ENCODE peak calls at places on chromosomes 11 and 22, in ten cellular contexts. H, N, J, C, D, I, L, V, Q and A are unnamed samples.

GRCh38 chr11:59556883-59557205 is 45.5 kb downstream of the OR4D9 start:
- DNase-seq in V (no peak), D (no peak), L (no peak), I (no peak), N (no peak), J (no peak), Q (no peak), H (no peak), C (no peak), A (no peak)

GRCh38 chr22:22682807-22683667 is 38.6 kb downstream of the GGTLC2 start:
- DNase-seq in N (no peak), Q (no peak), C (no peak), J (no peak), V (no peak), H (peak), D (no peak), I (no peak), L (no peak), A (no peak)

GRCh38 chr11:134132808-134133207 is 63.9 kb downstream of the JAM3 start:
- DNase-seq in C (no peak), V (no peak), D (no peak), H (no peak), Q (no peak), I (no peak), N (no peak), J (no peak), L (no peak), A (no peak)

GRCh38 chr22:45452565-45453449 is 39.3 kb downstream of the RIBC2 start:
- DNase-seq in I (no peak), J (no peak), Q (no peak), N (no peak), V (no peak), C (no peak), D (no peak), L (peak), H (peak), A (no peak)

GRCh38 chr11:116719102-116719501 is 53.7 kb downstream of the BUD13 start:
- DNase-seq in J (no peak), D (no peak), N (no peak), L (no peak), H (no peak), I (no peak), V (no peak), C (no peak), Q (no peak), A (no peak)

GRCh38 chr11:29161216-29161615 is 855.6 kb downstream of the KCNA4 start:
- DNase-seq in V (no peak), L (no peak), Q (no peak), H (peak), D (no peak), J (no peak), I (no peak), C (no peak), N (no peak), A (no peak)

GRCh38 chr11:110903830-110904229 is 191.6 kb upstream of the ARHGAP20 start:
- DNase-seq in C (no peak), L (peak), I (no peak), H (no peak), V (no peak), D (no peak), Q (no peak), N (no peak), J (no peak), A (no peak)

GRCh38 chr11:45096636-45097035 is 49.8 kb upstream of the PRDM11 start:
- DNase-seq in L (no peak), C (no peak), J (no peak), Q (no peak), D (no peak), I (no peak), N (no peak), H (no peak), V (no peak), A (no peak)

GRCh38 chr11:112213753-112214152 is 12.5 kb upstream of the PTS start:
- DNase-seq in H (peak), C (no peak), V (no peak), D (no peak), L (no peak), Q (no peak), N (no peak), I (no peak), J (no peak), A (no peak)

GRCh38 chr22:41940853-41941765 is 5.8 kb downstream of the CENPM start:
- DNase-seq in N (peak), Q (peak), H (peak), C (peak), I (peak), L (peak), V (peak), D (peak), J (peak), A (peak)

GRCh38 chr11:94730153-94730552 is 38.0 kb upstream of the AMOTL1 start:
- DNase-seq in H (no peak), C (no peak), I (no peak), L (no peak), N (no peak), D (no peak), V (no peak), Q (no peak), J (no peak), A (no peak)

GRCh38 chr22:39466228-39467006 is 9.6 kb downstream of the MGAT3 start:
- DNase-seq in N (no peak), H (no peak), I (no peak), C (no peak), J (no peak), V (no peak), L (no peak), D (no peak), Q (no peak), A (no peak)

GRCh38 chr22:39462443-39463147 is 5.8 kb downstream of the MGAT3 start:
- DNase-seq in J (peak), L (no peak), C (peak), I (no peak), V (no peak), H (no peak), D (no peak), Q (no peak), N (no peak), A (no peak)

GRCh38 chr22:39467390-39467901 is 10.6 kb downstream of the MGAT3 start:
- DNase-seq in Q (no peak), H (no peak), N (no peak), L (no peak), I (no peak), C (no peak), V (no peak), D (no peak), J (no peak), A (no peak)

GRCh38 chr22:39463277-39463676 is 6.5 kb downstream of the MGAT3 start:
- DNase-seq in Q (no peak), N (no peak), J (no peak), H (no peak), I (no peak), C (no peak), V (no peak), L (no peak), D (no peak), A (no peak)

GRCh38 chr22:39463931-39464390 is 7.1 kb downstream of the MGAT3 start:
- DNase-seq in V (peak), N (no peak), I (no peak), J (peak), L (peak), C (peak), Q (no peak), D (no peak), H (peak), A (no peak)
- H3K4me3 ChIP-seq in V (no peak), N (no peak), I (no peak), J (no peak), L (no peak), C (no peak), Q (no peak), D (no peak), H (no peak), A (no peak)

DNA sequence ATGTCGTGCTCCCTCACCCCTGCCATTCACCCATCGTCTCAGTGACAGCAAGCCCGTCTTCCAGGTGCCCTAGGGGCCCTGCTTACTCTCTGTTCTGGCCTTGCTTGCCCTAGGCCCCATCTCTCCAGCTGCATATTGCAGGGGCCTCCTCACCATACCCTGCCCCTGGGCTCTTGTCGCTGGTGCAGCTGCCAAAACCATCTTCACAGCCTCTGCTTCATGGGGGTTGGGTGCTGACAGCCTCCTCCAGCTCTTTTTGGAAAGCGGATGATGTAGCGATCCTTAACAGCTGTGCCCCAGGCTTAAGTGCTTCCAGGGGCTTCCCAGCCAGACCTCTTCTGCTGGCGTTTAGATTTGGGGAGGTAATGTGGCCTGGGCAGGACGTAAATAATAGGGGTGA is 61.3 kb upstream of the SUSD2 start:
- DNase-seq in N (no peak), H (no peak), J (no peak), Q (no peak), I (no peak), D (no peak), V (no peak), C (no peak), L (no peak), A (no peak)
- H3K4me3 ChIP-seq in N (no peak), H (no peak), J (no peak), Q (no peak), I (no peak), D (no peak), V (no peak), C (no peak), L (no peak), A (no peak)

DNA sequence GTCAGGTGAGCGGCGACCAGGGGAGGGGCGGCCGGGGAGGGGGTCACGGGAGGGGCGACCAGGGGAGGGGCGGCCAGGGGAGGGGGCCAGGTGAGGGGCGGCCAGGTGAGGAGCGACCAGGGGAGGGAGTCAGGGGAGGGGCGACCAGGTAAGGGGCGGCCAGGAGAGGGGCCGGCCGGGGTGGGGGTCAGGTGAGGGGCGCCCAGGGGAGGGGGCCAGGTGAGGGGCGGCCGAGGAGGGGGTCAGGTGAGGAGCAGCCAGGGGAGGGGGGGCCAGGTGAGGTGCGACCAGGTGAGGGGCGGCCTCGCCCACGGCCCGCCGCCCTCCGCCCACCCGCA is 363 bp downstream of the TESMIN start:
- DNase-seq in C (peak), Q (no peak), J (no peak), L (no peak), N (no peak), I (no peak), D (no peak), H (no peak), V (no peak), A (no peak)
- H3K4me3 ChIP-seq in C (peak), Q (no peak), J (no peak), L (peak), N (peak), I (peak), D (peak), H (no peak), V (no peak), A (peak)

GRCh38 chr11:62543680-62544444 is 2.7 kb downstream of the AHNAK start:
- DNase-seq in H (peak), N (no peak), D (no peak), L (no peak), V (no peak), I (no peak), Q (no peak), C (no peak), J (peak), A (no peak)

GRCh38 chr11:62544521-62545436 is 1.8 kb downstream of the AHNAK start:
- DNase-seq in V (no peak), D (peak), H (peak), J (peak), L (no peak), N (no peak), Q (peak), I (no peak), C (no peak), A (no peak)

GRCh38 chr11:62542111-62542745 is 4.4 kb downstream of the AHNAK start:
- DNase-seq in D (peak), H (no peak), I (no peak), L (no peak), J (no peak), V (no peak), N (no peak), C (no peak), Q (no peak), A (no peak)

GRCh38 chr11:62540804-62541671 is 5.6 kb downstream of the AHNAK start:
- DNase-seq in C (no peak), L (peak), N (no peak), H (no peak), I (no peak), Q (peak), V (no peak), D (peak), J (peak), A (no peak)

DNA sequence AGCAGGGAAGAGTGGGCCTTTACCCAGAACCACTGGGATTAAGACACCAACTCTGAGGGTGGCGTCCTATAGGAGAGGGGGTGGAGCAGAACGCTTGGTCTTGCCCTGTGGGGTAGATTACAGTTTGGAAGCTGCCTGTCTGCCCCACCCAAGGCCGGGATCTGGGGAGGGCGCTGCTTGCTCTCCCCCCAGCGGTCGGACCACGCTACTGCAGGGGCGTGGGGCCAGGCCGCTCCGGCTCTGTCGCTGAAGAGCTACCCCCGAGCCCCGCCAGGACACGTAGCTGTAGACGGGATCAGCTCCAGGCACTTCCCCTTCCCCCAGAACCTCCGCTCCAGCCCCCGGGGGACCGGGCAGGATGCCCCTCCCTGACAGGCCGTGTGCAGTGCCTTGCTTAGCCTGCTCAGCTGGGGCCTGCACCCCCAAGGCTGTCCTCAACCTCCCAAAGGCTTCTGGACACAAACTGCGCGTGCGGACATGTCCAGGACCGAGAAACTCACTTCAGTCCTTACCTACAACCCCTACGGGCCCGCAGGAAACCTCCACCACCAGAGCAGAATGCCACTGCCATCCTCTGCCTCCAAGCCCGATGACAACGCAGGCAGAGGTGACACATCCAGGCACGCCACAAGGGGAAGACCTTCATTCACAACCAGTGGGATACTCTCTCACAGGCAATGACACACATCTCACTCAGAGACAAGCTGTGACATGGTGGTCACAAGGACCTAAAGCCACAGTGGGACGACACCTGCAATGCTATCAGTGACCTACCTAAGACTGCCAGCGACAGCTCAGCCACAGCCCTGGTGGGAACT is 3.6 kb downstream of the AHNAK start:
- DNase-seq in N (no peak), H (peak), L (peak), J (peak), Q (peak), C (peak), D (peak), V (no peak), I (peak), A (peak)
- H3K4me3 ChIP-seq in N (peak), H (peak), L (peak), J (peak), Q (peak), C (peak), D (peak), V (no peak), I (peak), A (peak)

DNA sequence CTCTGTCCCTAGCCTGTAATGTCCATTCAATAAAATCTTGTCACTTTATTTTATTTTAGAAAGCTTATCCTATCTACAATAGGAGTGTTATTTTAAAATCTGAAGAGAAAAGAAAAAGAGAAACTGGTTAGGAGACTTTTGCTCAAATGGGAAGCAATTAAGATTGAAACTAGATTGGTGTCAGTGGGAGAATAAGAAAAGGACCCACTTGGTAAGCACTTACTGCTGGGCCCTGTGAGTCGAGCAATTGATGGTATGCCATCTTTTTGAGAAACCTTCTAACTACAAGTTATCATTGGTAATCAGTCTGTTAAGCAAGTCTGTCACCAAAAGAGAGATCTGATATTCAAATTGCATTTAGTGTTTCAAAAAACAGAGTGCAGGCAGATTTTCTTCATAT is 258.4 kb downstream of the GRM5 start:
- DNase-seq in N (no peak), I (no peak), L (no peak), Q (no peak), J (no peak), C (no peak), V (no peak), H (no peak), D (no peak), A (no peak)
- H3K4me3 ChIP-seq in N (no peak), I (no peak), L (no peak), Q (no peak), J (no peak), C (no peak), V (no peak), H (no peak), D (no peak), A (no peak)

GRCh38 chr11:66020618-66021357 is 5.5 kb downstream of the CATSPER1 start:
- DNase-seq in D (peak), J (no peak), C (peak), V (no peak), L (peak), H (peak), N (no peak), I (no peak), Q (no peak), A (no peak)

GRCh38 chr11:66026017-66026529 is at the start of gene CATSPER1:
- DNase-seq in J (no peak), Q (no peak), L (no peak), C (no peak), I (no peak), N (no peak), D (no peak), H (no peak), V (no peak), A (no peak)

GRCh38 chr11:66017354-66017753 is 5.5 kb downstream of the CST6 start:
- DNase-seq in D (no peak), I (no peak), J (no peak), N (no peak), Q (no peak), V (no peak), L (no peak), H (no peak), C (no peak), A (no peak)

GRCh38 chr11:66020212-66020611 is 6.1 kb downstream of the CATSPER1 start:
- DNase-seq in Q (no peak), N (no peak), L (no peak), H (no peak), D (no peak), J (no peak), V (no peak), C (no peak), I (no peak), A (no peak)

GRCh38 chr11:66022401-66023185 is 3.7 kb downstream of the CATSPER1 start:
- DNase-seq in N (no peak), I (peak), L (peak), J (peak), C (peak), V (no peak), D (peak), H (peak), Q (peak), A (peak)
- H3K4me3 ChIP-seq in N (no peak), I (no peak), L (peak), J (no peak), C (no peak), V (peak), D (no peak), H (peak), Q (no peak), A (no peak)